ENCODE peak calls at places on chromosomes 7 and 10, in ten cellular contexts. P is type B pancreatic cell; G is activated CD4-positive, alpha-beta T cell treated with anti-CD3 and anti-CD28 coated beads, Interleukin-2, amount 50 U/mL, for 48 hours; Z is activated T-cell treated with anti-CD3 and anti-CD28 coated beads, Interleukin-2, amount 50 U/mL, for 72 hours; L is NCI-H69; A is CD4-positive, alpha-beta memory T cell; C is heart right ventricle; R is immature natural killer cell; Y is K562; M is NCI-H748 treated with DMSO at 0.1 percent for 48 hours. N is an unnamed sample.

GRCh38 chr10:122494833-122495232 is 33.5 kb downstream of the HTRA1 start:
- DNase-seq in P (no peak), G (no peak), Z (no peak), L (no peak), A (no peak), C (no peak), R (no peak), Y (peak; percentile 14), M (no peak), N (no peak)

GRCh38 chr10:97593423-97593822 is 3.9 kb downstream of the C10orf62 start:
- DNase-seq in P (no peak), G (no peak), Z (no peak), L (no peak), A (no peak), C (no peak), R (no peak), Y (no peak), M (no peak), N (no peak)

GRCh38 chr10:95391570-95392249 is 100.9 kb upstream of the PDLIM1 start:
- DNase-seq in P (no peak), G (peak; percentile 8), Z (no peak), L (peak; percentile 45), A (no peak), C (no peak), R (no peak), Y (peak; percentile 46), M (no peak), N (no peak)

GRCh38 chr10:61942997-61943457 is 41.5 kb downstream of the ARID5B start:
- DNase-seq in P (no peak), G (no peak), Z (no peak), L (no peak), A (peak; percentile 19), C (no peak), R (peak; percentile 61), Y (peak; percentile 12), M (no peak), N (no peak)

GRCh38 chr7:129771928-129772479 is 160.5 kb downstream of the NRF1 start:
- DNase-seq in P (no peak), G (no peak), Z (no peak), L (peak; percentile 66), A (no peak), C (no peak), R (no peak), Y (no peak), M (no peak), N (no peak)

GRCh38 chr10:131748831-131749766 is 151.7 kb upstream of the PPP2R2D start:
- DNase-seq in P (no peak), G (no peak), Z (no peak), L (peak; percentile 10), A (no peak), C (no peak), R (no peak), Y (no peak), M (no peak), N (no peak)

GRCh38 chr7:41582116-41582515 is 120.8 kb downstream of the INHBA start:
- DNase-seq in P (no peak), G (no peak), Z (no peak), L (no peak), A (no peak), C (no peak), R (no peak), Y (no peak), M (no peak), N (no peak)

GRCh38 chr10:86225098-86225782 is 141.4 kb downstream of the GRID1 start:
- DNase-seq in P (no peak), G (no peak), Z (no peak), L (no peak), A (no peak), C (no peak), R (no peak), Y (peak; percentile 12), M (no peak), N (no peak)

GRCh38 chr7:137871173-137871915 is 24.6 kb upstream of the DGKI start:
- DNase-seq in P (no peak), G (no peak), Z (no peak), L (no peak), A (no peak), C (no peak), R (no peak), Y (no peak), M (no peak), N (no peak)

GRCh38 chr7:148700693-148701092 is 2.0 kb downstream of the CUL1 start:
- DNase-seq in P (no peak), G (peak; percentile 70), Z (peak; percentile 57), L (peak; percentile 47), A (peak; percentile 41), C (no peak), R (no peak), Y (peak; percentile 88), M (no peak), N (no peak)

GRCh38 chr10:119165171-119166110 is at the start of gene SFXN4:
- DNase-seq in P (peak; percentile 77), G (peak; percentile 84), Z (peak; percentile 83), L (peak; percentile 80), A (peak; percentile 85), C (peak; percentile 84), R (peak; percentile 84), Y (peak; percentile 87), M (peak; percentile 12), N (peak; percentile 90)

N was measured in GM13977.